ENCODE peak calls at places on chromosomes 13 and 19, in ten cellular contexts. P is breast epithelium, F is uterus, H is H54, G is thyroid gland, D is NB4, E is Peyer's patch, Y is body of pancreas, N is testis, R is GM12892. X is an unnamed sample.
A peak's percentile ranks its signal among the peaks of the same experiment; 100 is the strongest.

GRCh38 chr13:111480503-111480902 is 160.1 kb downstream of the TEX29 start:
- DNase-seq in R (no peak), P (no peak), N (no peak), D (no peak), E (no peak), Y (no peak), G (no peak), F (no peak), H (no peak), X (no peak)

GRCh38 chr13:113999618-113999910 is 25.7 kb upstream of the C13orf46 start:
- DNase-seq in F (no peak), G (no peak), E (no peak), P (no peak), N (no peak), R (no peak), H (no peak), Y (no peak), D (no peak), X (no peak)

GRCh38 chr19:17138937-17139598 is 63.5 kb downstream of the MYO9B start:
- DNase-seq in N (no peak), H (no peak), G (peak; percentile 69), R (no peak), Y (peak; percentile 73), D (no peak), F (no peak), E (no peak), P (peak; percentile 41), X (no peak)

GRCh38 chr13:76812971-76813691 is 73.1 kb downstream of the KCTD12 start:
- DNase-seq in P (peak; percentile 30), E (no peak), D (no peak), Y (no peak), N (no peak), H (no peak), R (no peak), G (peak; percentile 32), F (peak; percentile 30), X (no peak)

GRCh38 chr19:46423194-46423593 is 5.5 kb downstream of the PNMA8C start:
- DNase-seq in R (no peak), D (no peak), N (no peak), E (no peak), F (no peak), H (no peak), G (no peak), Y (no peak), P (no peak), X (no peak)

GRCh38 chr13:107799001-107799400 is 416.3 kb downstream of the LIG4 start:
- DNase-seq in P (no peak), R (no peak), D (no peak), F (no peak), Y (no peak), G (no peak), H (no peak), E (no peak), N (no peak), X (no peak)

GRCh38 chr13:50236898-50237318 is 221.7 kb downstream of the KCNRG start:
- DNase-seq in Y (no peak), H (no peak), F (no peak), E (peak; percentile 28), R (no peak), D (no peak), G (no peak), P (no peak), N (no peak), X (no peak)

GRCh38 chr19:51272183-51272817 is 21.4 kb downstream of the SIGLECL1 start:
- DNase-seq in R (no peak), D (peak; percentile 56), P (no peak), E (no peak), H (no peak), G (no peak), Y (no peak), F (no peak), N (no peak), X (no peak)

GRCh38 chr19:19062454-19063182 is 1.2 kb upstream of the SLC25A42 start:
- DNase-seq in Y (no peak), R (no peak), E (no peak), D (peak; percentile 69), G (peak; percentile 39), F (no peak), P (no peak), H (peak; percentile 81), N (no peak), X (peak; percentile 73)

GRCh38 chr19:19063183-19064097 is at the start of gene SLC25A42:
- DNase-seq in P (peak; percentile 97), D (peak; percentile 99), H (peak; percentile 99), N (peak; percentile 99), G (peak; percentile 100), F (peak; percentile 100), E (peak; percentile 97), Y (peak; percentile 100), R (peak; percentile 100), X (peak; percentile 100)

GRCh38 chr19:19061491-19061890 is 2.3 kb upstream of the SLC25A42 start:
- DNase-seq in Y (peak; percentile 28), P (no peak), N (no peak), G (peak; percentile 73), E (no peak), R (no peak), H (no peak), F (no peak), D (no peak), X (no peak)

GRCh38 chr19:19064811-19065745 is 1.3 kb downstream of the SLC25A42 start:
- DNase-seq in D (peak; percentile 49), P (no peak), F (no peak), R (no peak), G (peak; percentile 32), Y (no peak), E (peak; percentile 33), H (no peak), N (no peak), X (no peak)

GRCh38 chr19:19064098-19064722 is 416 bp downstream of the SLC25A42 start:
- DNase-seq in P (peak; percentile 25), H (no peak), Y (no peak), F (no peak), E (no peak), G (no peak), D (no peak), N (peak; percentile 30), R (no peak), X (no peak)
- TF ChIP-seq POLR2A in P (no peak), H (no peak), Y (no peak), F (no peak), E (no peak), G (no peak), D (no peak), N (no peak), R (no peak), X (no peak)

GRCh38 chr13:41017744-41018582 is 1.2 kb downstream of the ELF1 start:
- DNase-seq in R (no peak), G (no peak), H (no peak), E (no peak), D (peak; percentile 47), N (no peak), P (no peak), Y (no peak), F (no peak), X (peak; percentile 72)

GRCh38 chr13:41018583-41018909 is 570 bp downstream of the ELF1 start:
- DNase-seq in N (no peak), G (no peak), R (no peak), H (no peak), E (no peak), F (no peak), Y (no peak), D (no peak), P (no peak), X (no peak)

GRCh38 chr13:41015920-41016319 is 3.2 kb downstream of the ELF1 start:
- DNase-seq in N (no peak), Y (no peak), R (no peak), G (no peak), E (no peak), H (no peak), P (no peak), F (no peak), D (no peak), X (no peak)

GRCh38 chr13:41019027-41019487 is at the start of gene ELF1:
- DNase-seq in D (peak; percentile 93), N (peak; percentile 39), F (no peak), G (peak; percentile 66), P (peak; percentile 58), R (peak; percentile 20), E (peak; percentile 78), H (peak; percentile 19), Y (peak; percentile 59), X (peak; percentile 89)

GRCh38 chr13:41017153-41017552 is 2.0 kb downstream of the ELF1 start:
- DNase-seq in E (peak; percentile 64), Y (no peak), P (peak; percentile 39), F (no peak), R (no peak), H (no peak), N (peak; percentile 37), D (peak; percentile 65), G (peak; percentile 43), X (peak; percentile 45)
- TF ChIP-seq POLR2A in E (peak; percentile 20), Y (peak; percentile 26), P (no peak), F (no peak), R (no peak), H (no peak), N (no peak), D (peak; percentile 15), G (peak; percentile 5), X (no peak)

GRCh38 chr19:11745871-11746270 is 7.1 kb upstream of the ZNF823 start:
- DNase-seq in Y (no peak), H (no peak), R (no peak), D (no peak), P (no peak), G (peak; percentile 60), N (no peak), F (no peak), E (no peak), X (no peak)

GRCh38 chr19:11752244-11752736 is 13.5 kb upstream of the ZNF823 start:
- DNase-seq in N (no peak), R (no peak), F (no peak), H (no peak), P (no peak), E (no peak), D (no peak), Y (no peak), G (no peak), X (no peak)

GRCh38 chr19:11749751-11750150 is 11.0 kb upstream of the ZNF823 start:
- DNase-seq in P (no peak), E (no peak), D (no peak), F (no peak), H (no peak), Y (no peak), G (no peak), N (no peak), R (no peak), X (no peak)

DNA sequence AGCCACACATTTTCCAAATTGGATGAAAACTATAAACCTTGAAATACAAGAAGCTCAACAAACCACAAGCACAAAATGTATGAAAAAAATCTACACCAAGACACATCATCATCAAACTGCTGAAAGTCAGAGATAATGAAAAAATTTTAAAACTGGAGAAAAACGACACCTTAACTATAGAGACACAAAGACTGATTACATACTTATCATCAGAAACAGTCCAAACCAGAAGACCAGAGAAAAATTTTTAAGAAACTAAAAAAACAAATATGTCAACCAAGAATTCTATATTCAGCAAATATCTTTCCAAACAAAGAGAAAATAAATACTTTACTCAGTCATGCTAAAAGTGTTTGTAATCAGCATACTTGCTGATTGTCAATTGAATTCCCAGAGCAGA is 8.5 kb upstream of the ZNF823 start:
- DNase-seq in H (no peak), Y (no peak), R (no peak), E (no peak), D (no peak), F (no peak), P (no peak), N (no peak), G (no peak), X (no peak)
- TF ChIP-seq POLR2A in H (no peak), Y (no peak), R (no peak), E (no peak), D (no peak), F (no peak), P (no peak), N (no peak), G (no peak), X (no peak)

DNA sequence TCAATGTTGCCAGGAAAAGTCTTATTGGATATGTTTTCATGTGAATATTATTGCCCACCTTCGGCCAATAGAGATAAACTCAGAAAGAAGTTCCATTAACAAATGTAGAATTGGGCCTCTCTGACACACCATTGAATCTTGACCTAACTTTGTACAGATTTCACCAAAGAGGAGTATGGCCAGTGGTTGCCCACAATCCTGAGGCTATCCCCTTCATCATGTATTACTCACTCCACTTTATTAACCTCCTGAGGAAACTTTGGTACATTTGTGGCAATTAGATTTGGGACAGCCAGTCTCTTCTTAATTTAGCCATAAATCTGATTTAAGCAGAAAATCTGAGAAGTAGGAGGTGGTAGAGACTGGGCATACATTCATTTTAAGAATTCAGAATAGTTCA is 53.3 kb upstream of the POSTN start:
- DNase-seq in N (no peak), F (no peak), H (no peak), G (no peak), E (no peak), P (no peak), Y (no peak), R (no peak), D (no peak), X (no peak)
- TF ChIP-seq POLR2A in N (no peak), F (no peak), H (no peak), G (no peak), E (no peak), P (no peak), Y (no peak), R (no peak), D (no peak), X (no peak)